ENCODE peak calls at places on chromosomes 3 and 15, in five cellular contexts. O is mammary epithelial cell, R is germinal center, V is WTC11, U is DMS53. M is an unnamed sample.

GRCh38 chr3:183984337-183984736 is 33.3 kb downstream of the ABCC5 start:
- DNase-seq in V (no peak), U (no peak), R (no peak), O (no peak), M (no peak)

GRCh38 chr3:185629554-185630181 is 43.6 kb downstream of the SENP2 start:
- DNase-seq in V (no peak), O (no peak), R (no peak), U (no peak), M (no peak)

GRCh38 chr3:12317914-12318313 is 29.0 kb downstream of the PPARG start:
- DNase-seq in V (no peak), R (no peak), O (no peak), U (no peak), M (no peak)

GRCh38 chr3:23239181-23240068 is 36.3 kb downstream of the UBE2E2 start:
- DNase-seq in V (no peak), R (no peak), O (no peak), U (no peak), M (no peak)

GRCh38 chr3:32296251-32297204 is 58.0 kb downstream of the CMTM8 start:
- DNase-seq in R (peak), U (peak), V (peak), O (peak), M (peak)

GRCh38 chr15:95837605-95838004 is 492.9 kb upstream of the NR2F2 start:
- DNase-seq in V (no peak), R (no peak), U (no peak), O (no peak), M (no peak)

GRCh38 chr3:99699841-99700240 is 61.4 kb downstream of the COL8A1 start:
- DNase-seq in O (no peak), U (no peak), R (no peak), V (no peak), M (no peak)

GRCh38 chr3:173993299-173993698 is 595.8 kb downstream of the NLGN1 start:
- DNase-seq in O (peak), U (peak), R (no peak), V (no peak), M (peak)

GRCh38 chr15:86445750-86446149 is 366.1 kb downstream of the AGBL1 start:
- DNase-seq in V (no peak), U (no peak), R (no peak), O (no peak), M (no peak)

GRCh38 chr3:190481779-190482178 is 32.1 kb upstream of the TMEM207 start:
- DNase-seq in R (no peak), U (no peak), V (no peak), O (no peak), M (no peak)

GRCh38 chr3:94573337-94573736 is 510.5 kb downstream of the NSUN3 start:
- DNase-seq in U (no peak), V (no peak), R (no peak), O (no peak), M (no peak)

GRCh38 chr3:197241173-197241572 is 57.2 kb downstream of the DLG1 start:
- DNase-seq in O (no peak), U (no peak), R (no peak), V (no peak), M (no peak)

GRCh38 chr3:23645533-23646196 is 160.1 kb upstream of the UBE2E1 start:
- DNase-seq in R (no peak), V (no peak), U (no peak), O (no peak), M (no peak)

GRCh38 chr3:100993309-100993708 is at the start of gene ABI3BP:
- DNase-seq in R (no peak), O (peak), V (peak), U (peak), M (peak)

GRCh38 chr15:101600024-101600423 is 52.2 kb downstream of the TM2D3 start:
- DNase-seq in O (no peak), V (no peak), U (peak), R (no peak), M (no peak)

GRCh38 chr3:138066383-138066782 is 49.0 kb downstream of the DZIP1L start:
- DNase-seq in R (no peak), U (no peak), V (no peak), O (no peak), M (no peak)

GRCh38 chr3:49004352-49005297 is 2.6 kb upstream of the WDR6 start:
- DNase-seq in R (no peak), O (no peak), V (no peak), U (peak), M (no peak)

GRCh38 chr15:77659350-77660321 is 26.9 kb upstream of the LINGO1 start:
- DNase-seq in U (peak), V (peak), R (peak), O (peak), M (peak)

GRCh38 chr3:114674041-114674440 is 380.2 kb downstream of the TIGIT start:
- DNase-seq in O (peak), V (no peak), R (no peak), U (no peak), M (no peak)

GRCh38 chr15:74781673-74782595 is at the start of gene CSK:
- DNase-seq in U (peak), R (peak), O (peak), V (peak), M (peak)

GRCh38 chr15:42584031-42584765 is 8.8 kb downstream of the STARD9 start:
- DNase-seq in U (no peak), R (no peak), O (no peak), V (no peak), M (peak)

GRCh38 chr3:182183716-182184430 is 472.1 kb downstream of the SOX2 start:
- DNase-seq in R (no peak), U (no peak), O (peak), V (no peak), M (no peak)

GRCh38 chr15:68729789-68730201 is 90.9 kb downstream of the ANP32A start:
- DNase-seq in R (no peak), O (no peak), U (no peak), V (no peak), M (no peak)

GRCh38 chr15:44713006-44713966 is 2.0 kb downstream of the B2M start:
- DNase-seq in U (peak), R (no peak), V (no peak), O (peak), M (no peak)

GRCh38 chr15:89111352-89111751 is 23.1 kb downstream of the ABHD2 start:
- DNase-seq in U (no peak), R (no peak), O (no peak), V (no peak), M (no peak)

M was measured in SJCRH30.